ENCODE peak calls at places on chromosomes 5 and 9, in eight cellular contexts. H is endothelial cell, F is uterus, C is fibroblast of villous mesenchyme, E is dorsolateral prefrontal cortex, I is pancreas, V is HL-60, J is endodermal cell. Y is an unnamed sample.

GRCh38 chr5:57174128-57174849 is 430 bp downstream of the GPBP1 start:
- DNase-seq in H (peak; percentile 33), F (no peak), C (peak; percentile 30), E (peak; percentile 22), I (peak; percentile 32), V (peak; percentile 15), J (no peak), Y (no peak)

GRCh38 chr5:77923666-77924065 is 147.5 kb upstream of the TBCA start:
- DNase-seq in H (no peak), F (no peak), C (no peak), E (no peak), I (no peak), V (no peak), J (no peak), Y (no peak)

GRCh38 chr5:103498211-103498610 is 64.4 kb downstream of the NUDT12 start:
- DNase-seq in H (no peak), F (no peak), C (no peak), E (no peak), I (no peak), V (no peak), J (no peak), Y (no peak)

GRCh38 chr5:122785294-122785693 is 10.4 kb downstream of the SNX2 start:
- DNase-seq in H (no peak), F (no peak), C (no peak), E (no peak), I (no peak), V (no peak), J (no peak), Y (no peak)

GRCh38 chr9:108521063-108521462 is 334.7 kb downstream of the ACTL7B start:
- DNase-seq in H (no peak), F (no peak), C (peak; percentile 53), E (no peak), I (no peak), V (no peak), J (no peak), Y (no peak)

GRCh38 chr9:75505654-75506053 is 384.8 kb upstream of the PCSK5 start:
- DNase-seq in H (no peak), F (no peak), C (no peak), E (no peak), I (no peak), V (no peak), J (no peak), Y (no peak)

GRCh38 chr5:56900858-56901578 is 8.4 kb upstream of the SETD9 start:
- DNase-seq in H (peak; percentile 55), F (peak; percentile 24), C (peak; percentile 53), E (no peak), I (no peak), V (peak; percentile 10), J (peak; percentile 62), Y (no peak)

GRCh38 chr5:122126711-122127385 is 2.5 kb upstream of the ZNF474 start:
- DNase-seq in H (no peak), F (no peak), C (peak; percentile 46), E (no peak), I (no peak), V (no peak), J (no peak), Y (no peak)

GRCh38 chr5:57386958-57387357 is 95.7 kb downstream of the ACTBL2 start:
- DNase-seq in H (no peak), F (no peak), C (peak; percentile 74), E (no peak), I (no peak), V (no peak), J (no peak), Y (no peak)

GRCh38 chr9:36151306-36152210 is 15.0 kb downstream of the GLIPR2 start:
- DNase-seq in H (no peak), F (no peak), C (peak; percentile 67), E (no peak), I (no peak), V (peak; percentile 97), J (no peak), Y (no peak)

GRCh38 chr5:159198063-159199036 is 11.0 kb downstream of the RNF145 start:
- DNase-seq in H (no peak), F (no peak), C (no peak), E (no peak), I (no peak), V (peak; percentile 23), J (no peak), Y (no peak)

GRCh38 chr5:39599721-39600431 is 175.1 kb upstream of the DAB2 start:
- DNase-seq in H (no peak), F (no peak), C (peak; percentile 62), E (no peak), I (no peak), V (no peak), J (no peak), Y (no peak)

GRCh38 chr9:71814226-71814625 is 45.9 kb upstream of the CEMIP2 start:
- DNase-seq in H (no peak), F (no peak), C (no peak), E (no peak), I (no peak), V (no peak), J (no peak), Y (no peak)

GRCh38 chr5:7827602-7828001 is 23.3 kb downstream of the CFAP90 start:
- DNase-seq in H (no peak), F (peak; percentile 37), C (no peak), E (no peak), I (no peak), V (no peak), J (no peak), Y (no peak)

GRCh38 chr5:95861221-95861857 is 38.8 kb upstream of the GLRX start:
- DNase-seq in H (no peak), F (peak; percentile 76), C (peak; percentile 100), E (no peak), I (no peak), V (peak; percentile 54), J (no peak), Y (no peak)

GRCh38 chr9:120900821-120901220 is 23.8 kb upstream of the PHF19 start:
- DNase-seq in H (no peak), F (no peak), C (no peak), E (no peak), I (no peak), V (no peak), J (no peak), Y (no peak)

GRCh38 chr9:136399176-136400037 is 563 bp downstream of the SNAPC4 start:
- DNase-seq in H (peak; percentile 32), F (no peak), C (peak; percentile 10), E (no peak), I (no peak), V (no peak), J (peak; percentile 60), Y (no peak)

GRCh38 chr9:34254966-34255825 is 73.9 kb downstream of the KIF24 start:
- DNase-seq in H (no peak), F (peak; percentile 31), C (no peak), E (no peak), I (peak; percentile 67), V (no peak), J (no peak), Y (no peak)

GRCh38 chr9:104494808-104495207 is 9.3 kb upstream of the OR13F1 start:
- DNase-seq in H (no peak), F (no peak), C (no peak), E (no peak), I (no peak), V (no peak), J (no peak), Y (no peak)

GRCh38 chr5:139108056-139108811 is 89.9 kb downstream of the SIL1 start:
- DNase-seq in H (no peak), F (peak; percentile 35), C (peak; percentile 71), E (peak; percentile 15), I (peak; percentile 46), V (no peak), J (no peak), Y (no peak)

GRCh38 chr5:140182803-140183367 is 7.9 kb downstream of the CYSTM1 start:
- DNase-seq in H (no peak), F (no peak), C (peak; percentile 35), E (no peak), I (no peak), V (no peak), J (peak; percentile 77), Y (no peak)

GRCh38 chr9:94726495-94727191 is at the start of gene AOPEP:
- DNase-seq in H (peak; percentile 99), F (peak; percentile 98), C (peak; percentile 96), E (peak; percentile 97), I (peak; percentile 98), V (peak; percentile 98), J (peak; percentile 99), Y (peak; percentile 96)

GRCh38 chr9:94725293-94725692 is 1.2 kb upstream of the AOPEP start:
- DNase-seq in H (no peak), F (no peak), C (no peak), E (no peak), I (no peak), V (no peak), J (no peak), Y (no peak)

GRCh38 chr9:94734054-94734754 is 7.7 kb downstream of the AOPEP start:
- DNase-seq in H (no peak), F (no peak), C (peak; percentile 32), E (no peak), I (no peak), V (peak; percentile 3), J (no peak), Y (no peak)

GRCh38 chr9:94728719-94729118 is 2.2 kb downstream of the AOPEP start:
- DNase-seq in H (no peak), F (no peak), C (no peak), E (no peak), I (no peak), V (no peak), J (no peak), Y (no peak)

DNA sequence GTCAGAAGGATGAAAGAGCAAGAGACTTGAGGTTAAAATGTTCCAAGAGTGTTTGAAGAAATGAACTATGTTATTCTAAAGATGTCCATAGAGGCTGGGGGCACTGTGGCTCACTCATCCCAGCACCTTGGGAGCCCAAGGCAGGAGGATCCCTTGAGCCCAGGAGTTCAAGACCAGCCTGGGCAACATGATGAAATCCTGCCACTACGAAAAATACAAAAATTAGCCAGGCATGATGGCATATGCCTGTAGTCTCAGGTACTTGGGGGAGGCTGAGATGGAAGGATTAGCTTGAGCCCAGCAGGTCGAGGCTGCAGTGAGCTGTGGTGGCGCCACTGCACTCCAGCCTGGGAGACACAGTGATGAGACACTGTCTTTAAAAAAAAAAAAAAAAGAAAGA is 2.7 kb downstream of the AOPEP start:
- DNase-seq in H (no peak), F (no peak), C (no peak), E (no peak), I (no peak), V (no peak), J (peak; percentile 49), Y (no peak)
- TF ChIP-seq CTCF in H (no peak), F (no peak), C (no peak), E (no peak), I (no peak), V (no peak), J (peak; percentile 37), Y (no peak)

GRCh38 chr9:112000743-112001142 is 104.1 kb downstream of the UGCG start:
- DNase-seq in H (no peak), F (no peak), C (no peak), E (no peak), I (no peak), V (no peak), J (peak; percentile 70), Y (no peak)
- TF ChIP-seq CTCF in H (no peak), F (no peak), C (peak; percentile 17), E (no peak), I (no peak), V (no peak), J (peak; percentile 61), Y (no peak)

GRCh38 chr9:77488439-77489126 is 159.5 kb downstream of the GNA14 start:
- DNase-seq in H (no peak), F (no peak), C (peak; percentile 36), E (no peak), I (no peak), V (no peak), J (peak; percentile 61), Y (no peak)
- TF ChIP-seq CTCF in H (peak; percentile 54), F (no peak), C (peak; percentile 65), E (no peak), I (no peak), V (no peak), J (peak; percentile 80), Y (no peak)

GRCh38 chr9:87792831-87793288 is 66.9 kb downstream of the CTSL start:
- DNase-seq in H (no peak), F (peak; percentile 65), C (peak; percentile 96), E (no peak), I (peak; percentile 10), V (peak; percentile 95), J (peak; percentile 79), Y (peak; percentile 61)
- TF ChIP-seq CTCF in H (no peak), F (no peak), C (peak; percentile 51), E (no peak), I (no peak), V (no peak), J (peak; percentile 48), Y (no peak)

Y was measured in omental fat pad.